ENCODE peak calls at places on chromosome 22, in seven cellular contexts. One of them, this sample, is unnamed.

GRCh38 chr22:23064381-23065068 is 5.8 kb upstream of the GNAZ start:
- DNase-seq in tibial artery: peak; percentile 32
- DNase-seq in fibroblast of lung: no peak
- DNase-seq in HCT116: no peak
- DNase-seq in psoas muscle: no peak
- DNase-seq in HL-60: no peak
- DNase-seq in upper lobe of right lung: peak; percentile 44
- DNase-seq in this sample: no peak

GRCh38 chr22:30285176-30285845 is 4.0 kb downstream of the CASTOR1 start:
- DNase-seq in fibroblast of lung: no peak
- DNase-seq in HL-60: no peak
- DNase-seq in upper lobe of right lung: no peak
- DNase-seq in tibial artery: no peak
- DNase-seq in psoas muscle: no peak
- DNase-seq in HCT116: no peak
- DNase-seq in this sample: no peak

GRCh38 chr22:49933236-49933921 is 14.9 kb downstream of the CRELD2 start:
- DNase-seq in tibial artery: no peak
- DNase-seq in psoas muscle: peak; percentile 83
- DNase-seq in HCT116: no peak
- DNase-seq in upper lobe of right lung: peak; percentile 75
- DNase-seq in fibroblast of lung: no peak
- DNase-seq in HL-60: no peak
- DNase-seq in this sample: no peak

GRCh38 chr22:20979243-20979809 is 2.8 kb upstream of the LZTR1 start:
- DNase-seq in upper lobe of right lung: peak; percentile 91
- DNase-seq in tibial artery: no peak
- DNase-seq in HCT116: no peak
- DNase-seq in psoas muscle: peak; percentile 71
- DNase-seq in fibroblast of lung: peak; percentile 85
- DNase-seq in HL-60: no peak
- DNase-seq in this sample: peak; percentile 78

GRCh38 chr22:41347066-41347859 is 34.5 kb upstream of the TEF start:
- DNase-seq in psoas muscle: no peak
- DNase-seq in tibial artery: no peak
- DNase-seq in upper lobe of right lung: no peak
- DNase-seq in fibroblast of lung: no peak
- DNase-seq in HCT116: no peak
- DNase-seq in HL-60: no peak
- DNase-seq in this sample: no peak

GRCh38 chr22:50074056-50074455 is 11.2 kb downstream of the MLC1 start:
- DNase-seq in psoas muscle: no peak
- DNase-seq in fibroblast of lung: no peak
- DNase-seq in HL-60: no peak
- DNase-seq in upper lobe of right lung: peak; percentile 29
- DNase-seq in HCT116: no peak
- DNase-seq in tibial artery: peak; percentile 17
- DNase-seq in this sample: peak; percentile 14

GRCh38 chr22:47278655-47279054 is 516.2 kb downstream of the TBC1D22A start:
- DNase-seq in HL-60: no peak
- DNase-seq in HCT116: no peak
- DNase-seq in upper lobe of right lung: peak; percentile 48
- DNase-seq in psoas muscle: no peak
- DNase-seq in tibial artery: peak; percentile 35
- DNase-seq in fibroblast of lung: no peak
- DNase-seq in this sample: no peak

GRCh38 chr22:20653795-20654342 is 120.0 kb upstream of the SERPIND1 start:
- DNase-seq in tibial artery: no peak
- DNase-seq in fibroblast of lung: no peak
- DNase-seq in psoas muscle: no peak
- DNase-seq in HL-60: no peak
- DNase-seq in upper lobe of right lung: no peak
- DNase-seq in HCT116: no peak
- DNase-seq in this sample: no peak

GRCh38 chr22:47918936-47919505 is 1156.6 kb downstream of the TBC1D22A start:
- DNase-seq in fibroblast of lung: no peak
- DNase-seq in tibial artery: no peak
- DNase-seq in upper lobe of right lung: no peak
- DNase-seq in HCT116: no peak
- DNase-seq in HL-60: no peak
- DNase-seq in psoas muscle: no peak
- DNase-seq in this sample: no peak

GRCh38 chr22:21966643-21967516 is 14.2 kb upstream of the PPM1F start:
- DNase-seq in upper lobe of right lung: no peak
- DNase-seq in fibroblast of lung: no peak
- DNase-seq in HCT116: no peak
- DNase-seq in tibial artery: no peak
- DNase-seq in psoas muscle: no peak
- DNase-seq in HL-60: no peak
- DNase-seq in this sample: no peak

GRCh38 chr22:30292069-30292970 is 3.0 kb upstream of the CASTOR1 start:
- DNase-seq in upper lobe of right lung: no peak
- DNase-seq in HCT116: no peak
- DNase-seq in tibial artery: no peak
- DNase-seq in psoas muscle: no peak
- DNase-seq in fibroblast of lung: no peak
- DNase-seq in HL-60: no peak
- DNase-seq in this sample: no peak

GRCh38 chr22:49632199-49633009 is 195.3 kb downstream of the BRD1 start:
- DNase-seq in upper lobe of right lung: no peak
- DNase-seq in HL-60: no peak
- DNase-seq in psoas muscle: peak; percentile 61
- DNase-seq in fibroblast of lung: peak; percentile 52
- DNase-seq in tibial artery: no peak
- DNase-seq in HCT116: peak; percentile 7
- DNase-seq in this sample: peak; percentile 18

GRCh38 chr22:37316875-37317371 is 34.6 kb downstream of the CYTH4 start:
- DNase-seq in tibial artery: peak; percentile 75
- DNase-seq in upper lobe of right lung: peak; percentile 84
- DNase-seq in HCT116: peak; percentile 90
- DNase-seq in HL-60: peak; percentile 79
- DNase-seq in psoas muscle: peak; percentile 63
- DNase-seq in fibroblast of lung: peak; percentile 88
- DNase-seq in this sample: peak; percentile 65

GRCh38 chr22:27100323-27100722 is 442.9 kb downstream of the MIAT start:
- DNase-seq in psoas muscle: no peak
- DNase-seq in fibroblast of lung: no peak
- DNase-seq in tibial artery: no peak
- DNase-seq in HL-60: no peak
- DNase-seq in HCT116: no peak
- DNase-seq in upper lobe of right lung: no peak
- DNase-seq in this sample: no peak

GRCh38 chr22:19106886-19107729 is 15.1 kb downstream of the DGCR2 start:
- DNase-seq in fibroblast of lung: no peak
- DNase-seq in tibial artery: peak; percentile 31
- DNase-seq in upper lobe of right lung: peak; percentile 22
- DNase-seq in psoas muscle: no peak
- DNase-seq in HL-60: no peak
- DNase-seq in HCT116: no peak
- DNase-seq in this sample: no peak

GRCh38 chr22:19105456-19105855 is 16.8 kb downstream of the DGCR2 start:
- DNase-seq in tibial artery: peak; percentile 54
- DNase-seq in fibroblast of lung: no peak
- DNase-seq in HCT116: no peak
- DNase-seq in psoas muscle: no peak
- DNase-seq in upper lobe of right lung: peak; percentile 48
- DNase-seq in HL-60: no peak
- DNase-seq in this sample: no peak

GRCh38 chr22:19107730-19108074 is 14.5 kb downstream of the DGCR2 start:
- DNase-seq in upper lobe of right lung: no peak
- DNase-seq in HL-60: no peak
- DNase-seq in HCT116: no peak
- DNase-seq in fibroblast of lung: no peak
- DNase-seq in psoas muscle: no peak
- DNase-seq in tibial artery: peak; percentile 1
- DNase-seq in this sample: no peak

GRCh38 chr22:19105867-19106802 is 16.1 kb downstream of the DGCR2 start:
- DNase-seq in HCT116: no peak
- DNase-seq in psoas muscle: no peak
- DNase-seq in upper lobe of right lung: peak; percentile 63
- DNase-seq in HL-60: peak; percentile 52
- DNase-seq in fibroblast of lung: no peak
- DNase-seq in tibial artery: peak; percentile 56
- DNase-seq in this sample: no peak

GRCh38 chr22:19103881-19104821 is 18.1 kb downstream of the DGCR2 start:
- DNase-seq in HCT116: no peak
- DNase-seq in HL-60: no peak
- DNase-seq in tibial artery: peak; percentile 1
- DNase-seq in upper lobe of right lung: no peak
- DNase-seq in psoas muscle: no peak
- DNase-seq in fibroblast of lung: peak; percentile 86
- DNase-seq in this sample: no peak
- H3K27ac ChIP-seq in HCT116: no peak overlapping the region
- H3K27ac ChIP-seq in HL-60: no peak overlapping the region
- H3K27ac ChIP-seq in tibial artery: no peak overlapping the region
- H3K27ac ChIP-seq in upper lobe of right lung: no peak overlapping the region
- H3K27ac ChIP-seq in psoas muscle: peak overlapping the region; percentile 71
- H3K27ac ChIP-seq in fibroblast of lung: no peak overlapping the region
- H3K27ac ChIP-seq in this sample: no peak overlapping the region

DNA sequence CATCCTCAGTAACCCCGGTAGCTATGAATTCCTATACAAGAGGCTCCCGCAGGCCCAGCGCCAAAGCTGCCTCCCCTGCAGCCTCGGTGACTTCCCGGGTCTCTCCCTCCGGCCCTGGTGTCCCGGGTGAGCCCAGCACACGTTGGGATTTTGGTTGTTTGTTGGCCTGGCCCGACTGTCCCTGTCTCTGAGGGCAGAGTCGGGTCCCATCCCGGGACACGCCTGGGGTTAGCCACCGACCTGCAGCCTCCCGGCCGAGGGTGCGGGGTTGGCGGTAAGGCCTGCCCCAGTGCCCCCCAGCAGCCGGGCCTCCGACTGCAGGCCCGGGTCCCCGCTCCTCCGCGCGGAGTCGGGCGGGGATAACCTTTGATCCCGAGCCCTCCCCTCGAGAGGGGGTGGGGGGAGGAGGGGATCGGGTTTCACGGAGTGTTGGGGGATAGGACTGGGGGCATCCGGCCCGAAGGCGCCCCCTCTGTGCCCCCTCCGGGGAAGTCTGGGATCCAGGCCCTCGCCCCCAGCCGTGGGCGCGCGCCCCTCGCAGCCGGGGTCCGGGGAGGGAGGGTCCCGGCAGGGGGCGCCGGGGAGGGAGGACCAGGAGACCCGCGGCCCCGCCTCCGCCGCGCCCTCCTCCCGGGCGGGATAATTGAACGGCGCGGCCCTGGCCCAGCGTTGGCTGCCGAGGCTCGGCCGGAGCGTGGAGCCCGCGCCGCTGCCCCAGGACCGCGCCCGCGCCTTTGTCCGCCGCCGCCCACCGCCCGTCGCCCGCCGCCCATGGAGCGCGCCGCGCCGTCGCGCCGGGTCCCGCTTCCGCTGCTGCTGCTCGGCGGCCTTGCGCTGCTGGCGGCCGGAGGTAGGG is at the start of gene FBLN1:
- DNase-seq in tibial artery: peak; percentile 75
- DNase-seq in psoas muscle: peak; percentile 67
- DNase-seq in upper lobe of right lung: no peak
- DNase-seq in fibroblast of lung: peak; percentile 69
- DNase-seq in HL-60: no peak
- DNase-seq in HCT116: no peak
- DNase-seq in this sample: no peak
- TF ChIP-seq CTCF in tibial artery: no peak
- TF ChIP-seq CTCF in psoas muscle: no peak
- TF ChIP-seq CTCF in upper lobe of right lung: no peak
- TF ChIP-seq CTCF in fibroblast of lung: peak; percentile 11
- TF ChIP-seq CTCF in HL-60: no peak
- TF ChIP-seq CTCF in HCT116: no peak
- TF ChIP-seq CTCF in this sample: no peak

DNA sequence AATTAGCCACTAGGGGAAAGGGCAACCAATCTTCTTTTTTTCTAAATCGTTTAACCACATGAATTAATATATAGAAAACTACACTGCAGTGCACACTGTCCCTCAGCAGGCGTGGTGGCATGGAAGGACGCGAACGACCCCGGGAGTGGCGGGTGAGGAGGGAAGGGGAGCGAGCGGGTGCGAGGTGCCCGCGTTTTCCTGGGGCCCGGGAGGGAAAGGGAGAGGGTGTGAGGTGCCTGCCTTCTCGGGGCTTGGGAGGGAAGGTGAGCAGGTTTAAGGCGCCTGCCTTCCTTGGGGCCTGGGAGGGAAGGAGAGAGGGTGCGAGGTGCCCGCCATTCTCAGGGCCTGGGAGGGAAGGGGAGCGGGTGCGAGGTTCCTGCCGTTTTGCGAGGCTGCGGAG is 765 bp downstream of the GAB4 start:
- DNase-seq in upper lobe of right lung: no peak
- DNase-seq in HCT116: no peak
- DNase-seq in psoas muscle: no peak
- DNase-seq in fibroblast of lung: no peak
- DNase-seq in tibial artery: no peak
- DNase-seq in HL-60: no peak
- DNase-seq in this sample: no peak
- H3K4me3 ChIP-seq in upper lobe of right lung: no peak overlapping the region
- H3K4me3 ChIP-seq in HCT116: no peak overlapping the region
- H3K4me3 ChIP-seq in psoas muscle: no peak overlapping the region
- H3K4me3 ChIP-seq in fibroblast of lung: no peak overlapping the region
- H3K4me3 ChIP-seq in tibial artery: no peak overlapping the region
- H3K4me3 ChIP-seq in HL-60: no peak overlapping the region
- H3K4me3 ChIP-seq in this sample: no peak overlapping the region

GRCh38 chr22:24146791-24147353 is 34.4 kb upstream of the SUSD2 start:
- DNase-seq in HCT116: no peak
- DNase-seq in HL-60: no peak
- DNase-seq in psoas muscle: no peak
- DNase-seq in upper lobe of right lung: no peak
- DNase-seq in fibroblast of lung: peak; percentile 93
- DNase-seq in tibial artery: peak; percentile 84
- DNase-seq in this sample: peak; percentile 84

GRCh38 chr22:24147666-24148065 is 33.6 kb upstream of the SUSD2 start:
- DNase-seq in upper lobe of right lung: no peak
- DNase-seq in tibial artery: no peak
- DNase-seq in HCT116: no peak
- DNase-seq in fibroblast of lung: no peak
- DNase-seq in HL-60: no peak
- DNase-seq in psoas muscle: no peak
- DNase-seq in this sample: no peak

GRCh38 chr22:24146190-24146616 is 35.1 kb upstream of the SUSD2 start:
- DNase-seq in HCT116: no peak
- DNase-seq in upper lobe of right lung: peak; percentile 92
- DNase-seq in tibial artery: peak; percentile 81
- DNase-seq in HL-60: peak; percentile 92
- DNase-seq in fibroblast of lung: peak; percentile 94
- DNase-seq in psoas muscle: peak; percentile 54
- DNase-seq in this sample: peak; percentile 59

GRCh38 chr22:24149191-24149590 is 32.1 kb upstream of the SUSD2 start:
- DNase-seq in psoas muscle: no peak
- DNase-seq in upper lobe of right lung: no peak
- DNase-seq in HL-60: no peak
- DNase-seq in tibial artery: no peak
- DNase-seq in HCT116: no peak
- DNase-seq in fibroblast of lung: no peak
- DNase-seq in this sample: no peak

DNA sequence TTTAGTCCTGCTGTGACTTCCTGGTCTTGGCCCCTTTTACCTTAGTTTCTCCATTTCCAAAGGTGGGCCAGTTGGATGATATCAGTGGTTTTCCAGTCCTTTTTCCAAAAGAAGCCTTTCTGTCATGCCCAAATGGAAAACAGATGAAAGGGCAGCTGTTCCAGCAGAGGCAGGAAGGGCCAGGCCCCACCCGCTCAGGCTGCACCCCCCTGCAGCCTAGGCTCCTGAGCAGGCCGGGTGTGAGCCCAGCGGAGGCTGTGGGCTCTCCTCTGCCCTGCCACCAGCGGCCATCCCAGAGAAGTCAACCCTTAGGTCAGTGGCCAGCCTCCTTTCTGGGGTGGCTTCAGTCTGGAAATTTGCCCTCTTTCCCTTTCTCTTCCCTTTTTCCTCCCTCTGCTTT is 32.7 kb upstream of the SUSD2 start:
- DNase-seq in HCT116: no peak
- DNase-seq in psoas muscle: no peak
- DNase-seq in tibial artery: no peak
- DNase-seq in HL-60: no peak
- DNase-seq in fibroblast of lung: no peak
- DNase-seq in upper lobe of right lung: no peak
- DNase-seq in this sample: no peak
- H3K27ac ChIP-seq in HCT116: no peak overlapping the region
- H3K27ac ChIP-seq in psoas muscle: peak overlapping the region; percentile 50
- H3K27ac ChIP-seq in tibial artery: peak overlapping the region; percentile 87
- H3K27ac ChIP-seq in HL-60: no peak overlapping the region
- H3K27ac ChIP-seq in fibroblast of lung: no peak overlapping the region
- H3K27ac ChIP-seq in upper lobe of right lung: peak overlapping the region; percentile 80
- H3K27ac ChIP-seq in this sample: no peak overlapping the region

This sample was measured in astrocyte.